ENCODE peak calls at places on chromosomes 16 and 17, in four cellular contexts. M is HEK293T, D is K562, S is WTC11. P is an unnamed sample.

GRCh38 chr16:89687092-89687940 is 827 bp downstream of the CDK10 start:
- DNase-seq in D (peak; percentile 48), M (no peak), S (no peak), P (peak; percentile 99)

GRCh38 chr16:76650579-76650978 is 373.4 kb downstream of the CNTNAP4 start:
- DNase-seq in D (no peak), S (no peak), M (no peak), P (peak; percentile 74)

GRCh38 chr16:9364721-9365693 is 273.6 kb downstream of the HAPSTR1 start:
- DNase-seq in M (no peak), S (no peak), D (no peak), P (peak; percentile 86)

GRCh38 chr17:49015924-49016774 is 19.0 kb downstream of the IGF2BP1 start:
- DNase-seq in S (no peak), D (no peak), M (no peak), P (no peak)

GRCh38 chr16:47928008-47928407 is 227.8 kb downstream of the ABCC12 start:
- DNase-seq in S (peak; percentile 31), M (no peak), D (peak; percentile 46), P (peak; percentile 44)

GRCh38 chr16:47058295-47059086 is 85.0 kb upstream of the DNAJA2 start:
- DNase-seq in D (no peak), M (no peak), S (no peak), P (peak; percentile 94)

GRCh38 chr17:9079461-9080103 is 58.3 kb downstream of the NTN1 start:
- DNase-seq in M (no peak), S (no peak), D (no peak), P (no peak)

GRCh38 chr17:82372591-82373452 is 1.3 kb downstream of the UTS2R start:
- DNase-seq in M (no peak), S (no peak), D (peak; percentile 29), P (no peak)

GRCh38 chr17:29143894-29144293 is 36.3 kb downstream of the MYO18A start:
- DNase-seq in S (no peak), M (peak; percentile 19), D (peak; percentile 67), P (peak; percentile 69)

GRCh38 chr16:12229759-12230594 is 253.4 kb downstream of the SNX29 start:
- DNase-seq in D (no peak), M (no peak), S (no peak), P (peak; percentile 46)

GRCh38 chr17:33516645-33517044 is 223.6 kb upstream of the ASIC2 start:
- DNase-seq in D (no peak), M (no peak), S (no peak), P (no peak)

GRCh38 chr16:15650698-15651161 is 685 bp downstream of the NDE1 start:
- DNase-seq in M (peak; percentile 19), D (peak; percentile 80), S (peak; percentile 45), P (no peak)
- TF ChIP-seq ELF4 in M (no peak), D (peak; percentile 75), S (no peak), P (no peak)

GRCh38 chr17:80070375-80071115 is 30.8 kb upstream of the GAA start:
- DNase-seq in D (no peak), M (no peak), S (no peak), P (no peak)

GRCh38 chr17:80067393-80067986 is 31.0 kb downstream of the CCDC40 start:
- DNase-seq in D (no peak), M (no peak), S (no peak), P (peak; percentile 32)

GRCh38 chr17:80071116-80071980 is 30.0 kb upstream of the GAA start:
- DNase-seq in S (no peak), M (no peak), D (no peak), P (peak; percentile 43)

GRCh38 chr17:80069886-80070177 is 31.5 kb upstream of the GAA start:
- DNase-seq in M (no peak), D (no peak), S (no peak), P (no peak)

DNA sequence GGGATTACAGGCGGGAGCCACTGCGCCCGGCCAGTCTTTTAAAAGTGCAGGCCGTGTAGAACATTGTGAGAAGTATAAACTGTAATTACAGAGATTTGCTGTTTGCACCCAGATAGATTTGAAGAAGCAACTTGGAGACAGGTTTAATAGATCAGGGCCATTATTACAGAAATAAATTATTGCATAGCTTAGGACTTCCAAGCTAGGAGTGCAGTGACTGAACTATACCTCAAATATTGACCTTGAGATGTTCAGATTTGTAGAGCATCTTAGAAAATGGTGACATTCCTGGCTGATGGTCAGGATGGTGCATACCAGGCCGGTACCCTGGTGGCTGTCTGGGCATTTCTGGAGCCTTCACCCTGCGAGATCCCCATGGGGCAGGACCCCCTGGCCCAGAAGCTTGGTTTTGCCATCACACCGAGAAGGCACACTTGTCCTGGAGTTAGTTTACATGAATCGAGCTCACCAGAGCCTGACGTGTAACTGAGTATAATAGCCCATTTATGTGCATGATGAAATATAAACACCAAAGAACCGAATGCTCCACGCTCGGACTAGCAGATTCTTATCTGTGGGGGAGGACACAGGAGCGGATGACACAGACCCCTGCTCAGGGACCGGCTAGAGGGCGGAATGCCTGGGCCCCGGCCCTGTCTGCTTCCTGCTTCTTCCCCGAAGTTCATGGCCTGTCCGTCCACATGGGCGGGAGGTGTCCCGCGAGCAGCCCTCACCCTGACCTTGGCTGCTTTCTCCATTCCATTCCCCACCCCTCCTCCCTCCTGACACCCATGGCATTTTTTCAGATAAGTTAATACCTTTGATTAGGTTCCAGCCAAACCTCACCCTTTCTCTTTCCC is 32.1 kb downstream of the CCDC40 start:
- DNase-seq in M (peak; percentile 26), S (no peak), D (peak; percentile 27), P (peak; percentile 95)
- TF ChIP-seq ELF4 in M (no peak), S (no peak), D (no peak), P (no peak)

GRCh38 chr16:53504665-53505064 is 1.7 kb upstream of the AKTIP start:
- DNase-seq in D (no peak), M (no peak), S (no peak), P (no peak)
- TF ChIP-seq ELF4 in D (no peak), M (no peak), S (no peak), P (no peak)

GRCh38 chr16:56614549-56614991 is 6.2 kb downstream of the MT2A start:
- DNase-seq in M (no peak), D (no peak), S (no peak), P (peak; percentile 39)

GRCh38 chr16:56616608-56617211 is 8.3 kb downstream of the MT2A start:
- DNase-seq in D (no peak), M (no peak), S (no peak), P (no peak)

GRCh38 chr16:56613706-56614105 is 5.3 kb downstream of the MT2A start:
- DNase-seq in M (no peak), D (no peak), S (no peak), P (no peak)

GRCh38 chr16:56617212-56618085 is 8.1 kb upstream of the MT1E start:
- DNase-seq in D (no peak), S (peak; percentile 66), M (no peak), P (no peak)

DNA sequence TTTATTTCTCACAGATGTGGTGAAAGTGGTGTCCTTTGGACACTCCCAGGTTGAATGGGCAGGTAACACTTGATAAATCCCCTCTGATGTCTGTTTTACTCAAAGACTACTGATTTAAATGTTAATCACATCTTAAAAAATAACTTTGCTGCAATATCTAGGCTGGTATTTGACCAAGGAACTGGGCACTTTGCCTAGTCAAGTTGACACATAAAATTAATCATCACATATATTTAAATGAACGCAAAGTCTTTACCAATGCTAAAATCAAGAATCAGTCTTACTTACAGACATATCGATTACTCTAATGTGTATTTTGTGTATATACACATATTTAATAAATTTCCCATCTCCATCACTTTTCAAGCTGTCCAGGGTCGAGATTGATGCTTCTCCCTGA is 7.0 kb downstream of the MT2A start:
- DNase-seq in S (no peak), D (no peak), M (no peak), P (no peak)
- TF ChIP-seq ELF4 in S (no peak), D (no peak), M (no peak), P (no peak)

GRCh38 chr17:38418693-38419507 is 9.4 kb upstream of the ARHGAP23 start:
- DNase-seq in D (no peak), S (no peak), M (peak; percentile 27), P (no peak)
- TF ChIP-seq ELF4 in D (no peak), S (no peak), M (no peak), P (no peak)

DNA sequence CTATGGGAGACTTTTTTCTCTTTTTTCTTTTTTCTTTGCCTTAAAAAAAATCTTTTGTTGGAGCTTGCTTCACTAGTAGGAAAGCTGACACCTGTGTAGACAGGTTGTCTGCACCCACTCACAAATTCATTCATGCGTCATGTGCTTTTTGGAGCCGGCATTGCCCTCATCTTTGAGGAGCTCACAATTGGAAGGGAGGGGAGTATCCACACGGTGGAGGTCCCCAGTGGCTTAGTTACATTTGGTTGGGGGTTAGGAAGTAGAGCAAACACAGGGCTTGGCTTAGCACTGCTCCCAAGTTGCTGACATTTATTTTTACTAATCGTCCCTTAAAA is 18.7 kb upstream of the MEIOB start:
- DNase-seq in S (no peak), D (no peak), M (no peak), P (no peak)
- TF ChIP-seq ELF4 in S (no peak), D (no peak), M (no peak), P (no peak)

GRCh38 chr17:68709461-68709860 is 108.3 kb upstream of the FAM20A start:
- DNase-seq in M (no peak), S (no peak), D (no peak), P (no peak)

GRCh38 chr17:68707032-68707431 is 105.9 kb upstream of the FAM20A start:
- DNase-seq in M (no peak), D (no peak), S (no peak), P (no peak)

GRCh38 chr17:68706351-68706750 is 105.2 kb upstream of the FAM20A start:
- DNase-seq in M (no peak), D (no peak), S (no peak), P (no peak)

GRCh38 chr17:68704897-68705296 is 103.7 kb upstream of the FAM20A start:
- DNase-seq in D (no peak), M (no peak), S (no peak), P (no peak)

DNA sequence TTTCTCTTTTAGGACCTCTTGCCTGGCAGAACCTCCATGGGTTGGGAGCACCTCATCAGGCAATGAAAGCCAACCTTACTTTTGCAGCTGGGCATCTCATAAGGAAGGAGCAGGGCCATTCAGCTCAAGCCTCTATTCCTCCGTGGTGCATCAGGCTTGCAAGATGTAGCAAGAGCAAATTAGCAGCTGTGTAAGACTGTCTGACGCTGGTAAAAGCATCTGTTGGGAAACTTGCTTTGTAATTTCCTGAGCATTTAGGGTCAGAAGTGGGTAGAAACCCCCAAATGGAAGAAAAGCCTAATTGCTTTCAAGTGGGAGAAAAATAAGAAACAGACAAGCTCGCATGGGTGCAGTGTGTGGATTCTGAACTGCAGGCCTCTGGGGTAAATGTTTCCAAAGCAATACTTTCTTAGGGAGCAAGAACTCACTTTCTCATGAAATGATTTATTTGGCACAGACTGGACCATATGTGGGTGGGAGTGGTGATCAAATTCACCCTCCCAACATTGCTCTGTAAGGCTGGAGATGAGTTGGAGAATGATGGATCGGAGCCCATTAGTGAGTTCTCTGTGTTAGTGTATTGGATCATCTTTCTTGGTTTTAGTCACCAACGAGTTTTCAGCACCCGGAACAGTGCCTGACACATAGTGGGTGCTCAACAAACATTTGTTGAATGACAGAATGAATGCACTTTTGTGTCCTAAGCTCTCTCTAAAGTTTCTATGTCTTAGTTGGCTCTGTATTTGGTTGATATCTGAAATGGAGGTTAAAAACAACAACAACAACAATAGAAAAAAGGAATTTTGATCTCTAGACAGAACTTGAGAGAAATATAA is 104.4 kb upstream of the FAM20A start:
- DNase-seq in S (no peak), D (no peak), M (no peak), P (no peak)
- TF ChIP-seq ELF4 in S (no peak), D (no peak), M (no peak), P (no peak)